ENCODE peak calls at places on chromosomes 11 and 22, in four cellular contexts. V, T, W and U are unnamed samples.

GRCh38 chr11:11843233-11843632 is 1.5 kb downstream of the USP47 start:
- DNase-seq in W (no peak), V (no peak), T (peak; percentile 19), U (no peak)

GRCh38 chr11:107563702-107564101 is 1.8 kb downstream of the ALKBH8 start:
- DNase-seq in V (no peak), W (no peak), T (peak; percentile 26), U (no peak)

GRCh38 chr11:85810871-85811611 is at the start of gene SYTL2:
- DNase-seq in T (peak; percentile 75), V (peak; percentile 92), W (peak; percentile 80), U (peak; percentile 49)

GRCh38 chr11:95322546-95322945 is 91.5 kb upstream of the SESN3 start:
- DNase-seq in W (no peak), T (no peak), V (no peak), U (no peak)

GRCh38 chr11:35247863-35248262 is 108.9 kb downstream of the CD44 start:
- DNase-seq in T (no peak), V (no peak), W (no peak), U (no peak)

GRCh38 chr11:6574816-6575715 is 28.4 kb downstream of the RRP8 start:
- DNase-seq in V (no peak), W (no peak), T (no peak), U (no peak)

GRCh38 chr11:40722179-40722795 is 737.2 kb downstream of the LRRC4C start:
- DNase-seq in W (peak; percentile 24), T (peak; percentile 2), V (no peak), U (no peak)

GRCh38 chr11:125300791-125301218 is 136.3 kb downstream of the PKNOX2 start:
- DNase-seq in T (peak; percentile 8), W (no peak), V (no peak), U (no peak)

GRCh38 chr11:95341246-95341645 is 110.2 kb upstream of the SESN3 start:
- DNase-seq in T (no peak), W (no peak), V (no peak), U (no peak)

GRCh38 chr11:84817998-84818397 is 809.1 kb downstream of the DLG2 start:
- DNase-seq in W (no peak), V (no peak), T (no peak), U (no peak)

GRCh38 chr22:38203090-38203810 is 1.5 kb downstream of the MAFF start:
- DNase-seq in V (peak; percentile 82), W (peak; percentile 71), T (no peak), U (no peak)

GRCh38 chr11:134037093-134037908 is 31.6 kb upstream of the JAM3 start:
- DNase-seq in W (peak; percentile 69), T (no peak), V (peak; percentile 79), U (no peak)
- TF ChIP-seq POLR2A in W (no peak), T (peak; percentile 22), V (no peak), U (no peak)

DNA sequence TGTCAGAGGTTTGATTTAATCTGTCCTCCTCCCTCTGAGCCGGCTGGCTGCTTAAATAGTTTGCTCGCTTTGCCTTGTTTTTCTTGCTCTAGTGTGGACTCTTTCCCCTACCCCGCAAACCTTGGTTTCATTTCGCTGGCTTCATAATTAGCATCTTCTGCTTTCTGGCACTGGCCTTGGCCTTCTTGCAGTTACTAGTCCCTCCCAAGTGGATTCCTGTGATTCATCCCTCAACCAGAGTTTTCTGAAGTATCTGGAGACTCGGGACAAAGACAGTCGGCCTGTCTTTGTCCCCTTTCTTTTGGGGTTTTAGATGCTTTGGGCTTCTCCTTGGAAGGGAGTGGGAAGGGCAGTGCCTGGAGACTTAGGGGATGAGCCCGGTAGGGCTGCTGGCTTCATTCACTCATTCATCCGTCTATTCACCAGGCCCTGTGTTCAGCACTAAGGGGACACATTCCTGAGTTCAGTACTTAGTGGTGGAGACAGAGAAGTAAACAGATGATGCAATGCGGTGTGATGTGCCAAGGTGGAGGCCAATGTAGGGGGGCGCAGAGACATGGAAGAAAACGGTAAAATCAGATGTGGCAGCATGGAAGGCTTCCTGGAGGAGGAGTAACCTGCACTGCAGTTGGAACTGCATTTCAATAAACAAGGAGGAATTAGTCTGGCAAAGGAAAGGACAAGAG is 21.1 kb downstream of the GRIK4 start:
- DNase-seq in V (no peak), W (no peak), T (no peak), U (no peak)
- TF ChIP-seq POLR2A in V (no peak), W (no peak), T (no peak), U (no peak)

DNA sequence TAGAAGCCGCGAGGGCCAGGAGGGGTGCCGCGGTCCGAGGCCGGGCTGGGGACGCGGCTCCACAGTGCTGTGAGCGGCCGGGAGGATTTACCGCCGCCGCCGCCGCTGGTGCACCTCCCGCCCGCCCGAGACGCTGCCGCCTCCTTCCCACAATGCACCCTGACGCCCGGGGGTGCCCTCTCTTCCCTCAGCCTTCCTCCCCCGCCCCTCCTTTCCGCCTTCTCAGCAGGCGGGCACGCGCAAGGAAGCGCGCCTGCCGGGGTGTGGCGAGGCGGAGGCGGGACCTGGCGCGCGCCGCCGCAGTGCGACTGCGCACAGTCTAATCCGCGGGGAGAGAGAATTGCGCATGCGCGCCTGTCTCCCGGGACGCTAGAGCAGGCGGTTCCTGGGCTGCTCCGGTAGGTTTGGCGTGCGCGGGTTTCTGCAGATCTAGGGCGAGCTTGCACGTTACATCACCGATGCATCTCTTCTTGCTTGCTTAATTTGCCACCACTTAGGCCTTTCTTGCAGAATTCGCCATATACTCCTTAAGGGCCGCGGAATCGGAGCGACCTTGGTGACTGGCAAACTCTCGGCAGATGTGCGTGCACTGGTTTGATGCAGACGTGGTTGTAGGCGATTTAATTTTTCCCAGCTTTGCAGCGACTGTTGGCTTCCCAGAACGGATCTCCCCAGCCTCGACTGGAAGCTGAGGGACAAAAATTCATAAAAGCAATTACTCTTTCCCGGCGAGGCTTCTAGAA is at the start of the genes GVQW3 and THAP12:
- DNase-seq in T (peak; percentile 99), V (peak; percentile 98), W (peak; percentile 98), U (peak; percentile 90)
- TF ChIP-seq POLR2A in T (peak; percentile 90), V (peak; percentile 90), W (peak; percentile 80), U (peak; percentile 61)

GRCh38 chr22:20069331-20070042 is 10.6 kb upstream of the DGCR8 start:
- DNase-seq in V (no peak), W (no peak), T (no peak), U (no peak)
- TF ChIP-seq POLR2A in V (no peak), W (no peak), T (no peak), U (no peak)

GRCh38 chr11:418343-419247 is 3.8 kb upstream of the SIGIRR start:
- DNase-seq in T (no peak), V (no peak), W (no peak), U (no peak)

GRCh38 chr11:416051-416756 is 1.4 kb upstream of the SIGIRR start:
- DNase-seq in T (no peak), V (no peak), W (peak; percentile 23), U (no peak)

GRCh38 chr11:417652-418342 is 3.0 kb upstream of the SIGIRR start:
- DNase-seq in W (no peak), V (no peak), T (no peak), U (no peak)

GRCh38 chr11:415640-416041 is 842 bp upstream of the SIGIRR start:
- DNase-seq in V (no peak), T (no peak), W (peak; percentile 19), U (no peak)

DNA sequence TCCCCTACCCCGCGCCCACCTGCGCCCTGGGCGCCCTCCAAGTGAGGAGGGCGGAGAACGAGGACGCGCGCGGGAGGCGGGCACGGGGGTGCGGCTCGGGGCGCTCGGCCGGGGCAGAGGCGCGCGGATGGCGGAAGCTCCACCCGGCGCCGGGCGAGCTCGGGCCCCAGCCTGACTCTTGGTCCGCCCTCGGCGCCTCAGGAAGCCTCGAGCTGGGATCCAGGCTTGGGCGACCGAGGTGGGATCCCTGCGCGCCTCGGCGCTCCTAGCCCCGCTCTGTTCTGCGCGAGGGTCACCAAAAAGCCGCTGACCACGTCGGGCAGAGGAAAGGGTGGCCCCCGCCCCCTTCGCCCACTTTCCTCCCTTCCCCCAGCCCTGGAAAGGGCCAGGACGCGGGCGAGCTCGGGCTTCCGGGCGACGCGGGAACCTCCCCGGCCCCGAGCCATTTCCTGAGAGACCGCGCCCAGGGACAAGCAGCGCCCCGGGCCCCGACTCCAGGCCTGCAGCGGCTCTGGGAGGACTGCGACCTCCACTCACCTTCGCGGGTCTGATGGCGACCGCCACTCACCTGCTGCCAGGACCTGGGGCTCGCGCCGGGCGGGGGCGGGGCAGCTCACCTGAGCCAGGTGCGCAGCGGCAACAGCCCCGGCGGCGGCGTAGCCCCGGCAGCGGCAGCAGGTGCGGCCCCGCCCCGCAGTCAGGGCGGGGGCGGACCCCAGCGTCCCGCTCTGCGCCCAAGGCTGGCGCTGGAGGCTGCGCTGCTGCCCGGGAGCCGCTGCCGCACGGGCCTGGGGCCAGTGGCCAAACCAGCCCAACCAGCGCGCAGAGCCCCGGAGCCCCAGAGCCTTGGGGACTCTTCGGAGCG is 2.2 kb upstream of the SIGIRR start:
- DNase-seq in V (peak; percentile 87), W (peak; percentile 49), T (no peak), U (no peak)
- TF ChIP-seq POLR2A in V (no peak), W (peak; percentile 18), T (no peak), U (no peak)

DNA sequence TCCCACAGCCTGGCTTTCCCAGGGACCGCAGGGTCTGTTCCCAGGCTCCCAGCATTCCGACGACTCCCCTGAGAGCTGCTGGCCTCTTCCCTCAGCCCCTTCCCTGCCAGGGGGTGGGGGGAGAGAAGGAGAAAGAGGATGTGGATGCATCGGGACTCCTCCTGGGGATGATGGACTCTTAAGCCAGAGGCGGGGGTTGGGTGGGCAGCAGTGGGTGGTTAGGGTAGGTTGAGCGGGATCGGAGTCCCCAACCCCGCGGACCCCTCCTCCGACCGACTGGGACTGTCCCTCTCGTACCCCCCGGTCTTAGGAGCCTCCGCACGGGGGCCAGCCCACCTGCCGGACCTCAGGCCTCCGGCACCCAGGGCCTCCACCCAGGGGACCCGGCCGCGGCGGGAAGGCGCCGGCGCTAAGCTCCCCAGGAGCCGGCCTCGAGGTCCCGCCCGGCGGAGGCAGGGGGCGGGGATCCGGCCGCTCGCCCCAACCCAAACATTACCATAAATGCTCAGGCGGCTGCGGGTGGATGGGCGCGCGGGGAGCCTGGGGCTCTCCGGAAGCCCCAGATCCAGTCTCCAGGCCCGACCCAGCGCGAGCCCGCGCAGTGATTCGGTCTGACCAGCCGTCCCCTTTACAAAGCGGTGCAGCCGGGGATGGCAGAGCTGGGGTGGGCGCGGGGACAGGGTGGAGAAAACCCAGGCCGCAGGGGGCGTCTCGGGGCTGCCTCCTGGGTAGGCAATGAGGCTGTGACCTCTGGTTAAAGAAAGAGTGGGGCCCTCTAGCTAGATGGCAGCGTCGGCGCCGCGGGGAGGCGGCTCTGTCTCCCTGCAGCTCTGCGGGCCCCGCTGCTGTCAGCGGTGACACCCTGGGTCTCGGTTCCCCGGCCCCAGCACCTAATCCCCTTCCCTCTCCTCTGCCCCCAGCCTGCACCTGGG is 3.9 kb upstream of the MCAM start:
- DNase-seq in T (no peak), V (peak; percentile 68), W (peak; percentile 63), U (peak; percentile 80)
- TF ChIP-seq POLR2A in T (no peak), V (peak; percentile 35), W (peak; percentile 21), U (peak; percentile 75)

DNA sequence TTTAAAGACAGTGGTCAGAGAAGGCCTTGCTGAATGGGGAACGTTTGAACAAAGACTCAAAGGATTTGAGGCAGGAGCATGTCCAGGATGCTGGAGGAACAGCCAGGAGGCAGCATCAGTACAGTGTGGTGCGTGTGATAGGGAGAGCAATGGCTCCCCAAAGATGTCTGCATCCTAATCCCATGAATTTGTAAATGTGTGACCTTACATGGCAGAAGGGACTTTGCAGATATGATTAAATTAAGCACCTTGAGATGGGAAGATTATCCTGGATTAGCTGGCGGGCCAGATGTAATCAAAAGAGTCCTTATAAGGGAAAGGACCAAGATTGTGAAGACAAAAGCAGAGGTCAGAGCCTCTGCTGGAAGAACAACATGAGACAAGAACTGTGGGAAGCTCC is 24.6 kb upstream of the FAT3 start:
- DNase-seq in T (no peak), W (no peak), V (no peak), U (no peak)
- TF ChIP-seq POLR2A in T (no peak), W (no peak), V (no peak), U (no peak)